ENCODE peak calls at places on chromosome X, in eight cellular contexts. N, P, O, K, W, R, Y and U are unnamed samples.

GRCh38 chrX:154727418-154728323 is 23.2 kb downstream of the GAB3 start:
- DNase-seq in N (peak), P (no peak), O (no peak), K (no peak), W (peak), R (peak), Y (no peak), U (peak)

GRCh38 chrX:135740683-135741149 is 27.3 kb downstream of the CT45A3 start:
- DNase-seq in N (no peak), P (no peak), O (peak), K (peak), W (peak), R (peak), Y (no peak), U (no peak)

GRCh38 chrX:115023139-115023538 is 5.7 kb upstream of the IL13RA2 start:
- DNase-seq in N (no peak), P (no peak), O (no peak), K (no peak), W (peak), R (peak), Y (peak), U (no peak)

GRCh38 chrX:134601240-134601639 is 57.0 kb downstream of the PLAC1 start:
- DNase-seq in N (no peak), P (no peak), O (no peak), K (no peak), W (peak), R (peak), Y (no peak), U (no peak)

GRCh38 chrX:13066391-13066790 is 22.0 kb upstream of the FAM9C start:
- DNase-seq in N (no peak), P (no peak), O (no peak), K (no peak), W (no peak), R (peak), Y (no peak), U (no peak)

GRCh38 chrX:135295238-135295943 is 13.9 kb upstream of the ETDC start:
- DNase-seq in N (no peak), P (peak), O (peak), K (peak), W (no peak), R (peak), Y (no peak), U (no peak)

GRCh38 chrX:152642931-152643525 is 5.3 kb downstream of the GABRQ start:
- DNase-seq in N (no peak), P (peak), O (no peak), K (no peak), W (no peak), R (no peak), Y (no peak), U (no peak)

GRCh38 chrX:11724122-11725017 is 33.7 kb upstream of the MSL3 start:
- DNase-seq in N (peak), P (no peak), O (peak), K (peak), W (peak), R (peak), Y (peak), U (no peak)

GRCh38 chrX:68894142-68894512 is 65.3 kb downstream of the EFNB1 start:
- DNase-seq in N (no peak), P (peak), O (no peak), K (no peak), W (no peak), R (no peak), Y (no peak), U (no peak)

GRCh38 chrX:153820601-153821000 is 9.7 kb downstream of the PDZD4 start:
- DNase-seq in N (no peak), P (no peak), O (no peak), K (no peak), W (no peak), R (no peak), Y (no peak), U (no peak)

GRCh38 chrX:81259008-81259713 is 57.3 kb downstream of the SH3BGRL start:
- DNase-seq in N (peak), P (no peak), O (no peak), K (no peak), W (peak), R (peak), Y (peak), U (no peak)

GRCh38 chrX:53714580-53715335 is 28.2 kb upstream of the HUWE1 start:
- DNase-seq in N (no peak), P (no peak), O (peak), K (peak), W (peak), R (peak), Y (peak), U (no peak)

GRCh38 chrX:7889680-7890079 is 37.5 kb downstream of the PNPLA4 start:
- DNase-seq in N (no peak), P (no peak), O (no peak), K (no peak), W (peak), R (peak), Y (no peak), U (no peak)

GRCh38 chrX:111431007-111431406 is 19.0 kb upstream of the DCX start:
- DNase-seq in N (no peak), P (peak), O (no peak), K (no peak), W (no peak), R (no peak), Y (no peak), U (no peak)

GRCh38 chrX:46929439-46930018 is 17.3 kb downstream of the JADE3 start:
- DNase-seq in N (no peak), P (no peak), O (no peak), K (no peak), W (peak), R (peak), Y (no peak), U (no peak)

GRCh38 chrX:147550217-147550616 is 361.5 kb upstream of the FMR1 start:
- DNase-seq in N (no peak), P (no peak), O (no peak), K (no peak), W (no peak), R (no peak), Y (no peak), U (no peak)